ENCODE peak calls at places on chromosomes 13 and 19, in eight cellular contexts. One of them, this sample, is unnamed. For H3K4me1, the result is how much of the 10 kb centered on the place peaks cover.

GRCh38 chr13:93800342-93800741 is 573.7 kb downstream of the GPC6 start:
- DNase-seq in GM23338: no peak
- DNase-seq in osteoblast: no peak
- DNase-seq in stomach: no peak
- DNase-seq in pancreas: no peak
- DNase-seq in left ventricle myocardium inferior: no peak
- DNase-seq in HCT116: no peak
- DNase-seq in CD8-positive, alpha-beta T cell: no peak
- DNase-seq in this sample: no peak

GRCh38 chr13:61685683-61686013 is 270.0 kb upstream of the PCDH20 start:
- DNase-seq in osteoblast: no peak
- DNase-seq in CD8-positive, alpha-beta T cell: no peak
- DNase-seq in HCT116: peak
- DNase-seq in left ventricle myocardium inferior: no peak
- DNase-seq in GM23338: peak
- DNase-seq in stomach: no peak
- DNase-seq in pancreas: no peak
- DNase-seq in this sample: no peak

GRCh38 chr19:11405846-11406643 is 13.1 kb downstream of the RGL3 start:
- DNase-seq in pancreas: no peak
- DNase-seq in left ventricle myocardium inferior: no peak
- DNase-seq in HCT116: no peak
- DNase-seq in osteoblast: peak
- DNase-seq in GM23338: peak
- DNase-seq in stomach: no peak
- DNase-seq in CD8-positive, alpha-beta T cell: no peak
- DNase-seq in this sample: no peak

GRCh38 chr19:2129022-2129421 is 22.3 kb downstream of the AP3D1 start:
- DNase-seq in CD8-positive, alpha-beta T cell: no peak
- DNase-seq in GM23338: no peak
- DNase-seq in stomach: no peak
- DNase-seq in pancreas: no peak
- DNase-seq in left ventricle myocardium inferior: no peak
- DNase-seq in HCT116: no peak
- DNase-seq in osteoblast: no peak
- DNase-seq in this sample: no peak

GRCh38 chr19:10998045-10998533 is 37.3 kb downstream of the SMARCA4 start:
- DNase-seq in HCT116: no peak
- DNase-seq in left ventricle myocardium inferior: no peak
- DNase-seq in osteoblast: peak
- DNase-seq in GM23338: no peak
- DNase-seq in pancreas: no peak
- DNase-seq in CD8-positive, alpha-beta T cell: no peak
- DNase-seq in stomach: no peak
- DNase-seq in this sample: no peak

GRCh38 chr19:584240-585001 is 5.3 kb upstream of the HCN2 start:
- DNase-seq in osteoblast: peak
- DNase-seq in left ventricle myocardium inferior: peak
- DNase-seq in HCT116: no peak
- DNase-seq in pancreas: peak
- DNase-seq in stomach: peak
- DNase-seq in CD8-positive, alpha-beta T cell: peak
- DNase-seq in GM23338: peak
- DNase-seq in this sample: peak

GRCh38 chr19:3695986-3696659 is 4.1 kb downstream of the PIP5K1C start:
- DNase-seq in pancreas: no peak
- DNase-seq in stomach: no peak
- DNase-seq in HCT116: no peak
- DNase-seq in left ventricle myocardium inferior: no peak
- DNase-seq in CD8-positive, alpha-beta T cell: no peak
- DNase-seq in GM23338: no peak
- DNase-seq in osteoblast: peak
- DNase-seq in this sample: no peak

GRCh38 chr13:76189882-76190519 is 553.9 kb downstream of the LMO7 start:
- DNase-seq in HCT116: no peak
- DNase-seq in stomach: no peak
- DNase-seq in CD8-positive, alpha-beta T cell: no peak
- DNase-seq in osteoblast: no peak
- DNase-seq in pancreas: no peak
- DNase-seq in GM23338: peak
- DNase-seq in left ventricle myocardium inferior: no peak
- DNase-seq in this sample: peak

GRCh38 chr19:39818626-39819097 is 15.3 kb downstream of the DYRK1B start:
- DNase-seq in pancreas: no peak
- DNase-seq in left ventricle myocardium inferior: no peak
- DNase-seq in GM23338: no peak
- DNase-seq in HCT116: no peak
- DNase-seq in stomach: no peak
- DNase-seq in CD8-positive, alpha-beta T cell: no peak
- DNase-seq in osteoblast: no peak
- DNase-seq in this sample: no peak

GRCh38 chr13:43087960-43088580 is 64.7 kb downstream of the DNAJC15 start:
- DNase-seq in CD8-positive, alpha-beta T cell: no peak
- DNase-seq in GM23338: no peak
- DNase-seq in HCT116: no peak
- DNase-seq in left ventricle myocardium inferior: no peak
- DNase-seq in osteoblast: peak
- DNase-seq in pancreas: no peak
- DNase-seq in stomach: no peak
- DNase-seq in this sample: no peak

GRCh38 chr19:17306285-17306714 is 628 bp downstream of the MRPL34 start:
- DNase-seq in CD8-positive, alpha-beta T cell: no peak
- DNase-seq in GM23338: peak
- DNase-seq in stomach: no peak
- DNase-seq in left ventricle myocardium inferior: no peak
- DNase-seq in pancreas: no peak
- DNase-seq in HCT116: no peak
- DNase-seq in osteoblast: peak
- DNase-seq in this sample: no peak

GRCh38 chr19:33927789-33928457 is 131.3 kb downstream of the KCTD15 start:
- DNase-seq in CD8-positive, alpha-beta T cell: no peak
- DNase-seq in GM23338: peak
- DNase-seq in left ventricle myocardium inferior: no peak
- DNase-seq in stomach: no peak
- DNase-seq in HCT116: no peak
- DNase-seq in pancreas: no peak
- DNase-seq in osteoblast: no peak
- DNase-seq in this sample: no peak

GRCh38 chr13:101085551-101085950 is 330.8 kb downstream of the NALCN start:
- DNase-seq in left ventricle myocardium inferior: no peak
- DNase-seq in GM23338: no peak
- DNase-seq in pancreas: no peak
- DNase-seq in stomach: no peak
- DNase-seq in osteoblast: no peak
- DNase-seq in HCT116: no peak
- DNase-seq in CD8-positive, alpha-beta T cell: no peak
- DNase-seq in this sample: no peak

GRCh38 chr19:41563847-41564514 is 12.0 kb upstream of the CEACAM21 start:
- DNase-seq in pancreas: no peak
- DNase-seq in HCT116: no peak
- DNase-seq in stomach: no peak
- DNase-seq in osteoblast: peak
- DNase-seq in left ventricle myocardium inferior: no peak
- DNase-seq in GM23338: peak
- DNase-seq in CD8-positive, alpha-beta T cell: peak
- DNase-seq in this sample: no peak

GRCh38 chr13:110417537-110417908 is 110.4 kb downstream of the COL4A2 start:
- DNase-seq in left ventricle myocardium inferior: no peak
- DNase-seq in CD8-positive, alpha-beta T cell: no peak
- DNase-seq in HCT116: no peak
- DNase-seq in osteoblast: no peak
- DNase-seq in GM23338: no peak
- DNase-seq in pancreas: no peak
- DNase-seq in stomach: no peak
- DNase-seq in this sample: no peak

GRCh38 chr13:110414283-110414682 is 107.2 kb downstream of the COL4A2 start:
- DNase-seq in GM23338: no peak
- DNase-seq in stomach: no peak
- DNase-seq in HCT116: no peak
- DNase-seq in osteoblast: no peak
- DNase-seq in pancreas: no peak
- DNase-seq in CD8-positive, alpha-beta T cell: no peak
- DNase-seq in left ventricle myocardium inferior: no peak
- DNase-seq in this sample: no peak

GRCh38 chr13:110416131-110416584 is 109.1 kb downstream of the COL4A2 start:
- DNase-seq in CD8-positive, alpha-beta T cell: no peak
- DNase-seq in GM23338: no peak
- DNase-seq in stomach: no peak
- DNase-seq in osteoblast: no peak
- DNase-seq in pancreas: no peak
- DNase-seq in HCT116: no peak
- DNase-seq in left ventricle myocardium inferior: no peak
- DNase-seq in this sample: no peak

GRCh38 chr13:110413311-110414040 is 106.4 kb downstream of the COL4A2 start:
- DNase-seq in pancreas: no peak
- DNase-seq in osteoblast: no peak
- DNase-seq in stomach: no peak
- DNase-seq in GM23338: no peak
- DNase-seq in left ventricle myocardium inferior: no peak
- DNase-seq in HCT116: no peak
- DNase-seq in CD8-positive, alpha-beta T cell: no peak
- DNase-seq in this sample: no peak

DNA sequence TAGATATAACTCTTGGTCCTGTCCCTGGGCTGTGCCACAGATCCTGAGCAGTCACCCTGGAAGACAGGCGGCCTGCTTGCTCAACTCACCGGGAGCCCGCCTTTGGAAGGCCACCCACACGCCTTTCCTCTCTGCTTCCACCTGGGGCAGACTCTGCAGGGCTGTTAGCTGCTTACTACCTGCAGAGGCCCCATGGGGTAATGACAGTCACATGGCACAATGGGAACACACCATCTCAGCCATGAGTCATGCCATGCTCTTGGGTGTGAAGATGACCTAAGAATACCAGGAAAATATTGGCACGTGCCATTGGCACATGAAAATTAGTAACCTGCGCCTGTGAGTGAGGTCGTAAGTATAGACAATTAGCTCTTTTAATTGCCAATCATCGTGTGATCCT is 108.6 kb downstream of the COL4A2 start:
- DNase-seq in HCT116: peak
- DNase-seq in osteoblast: no peak
- DNase-seq in GM23338: peak
- DNase-seq in pancreas: no peak
- DNase-seq in left ventricle myocardium inferior: no peak
- DNase-seq in stomach: no peak
- DNase-seq in CD8-positive, alpha-beta T cell: no peak
- DNase-seq in this sample: no peak
- H3K4me1 ChIP-seq in HCT116: under half
- H3K4me1 ChIP-seq in osteoblast: under half
- H3K4me1 ChIP-seq in GM23338: under half
- H3K4me1 ChIP-seq in pancreas: under half
- H3K4me1 ChIP-seq in left ventricle myocardium inferior: half or more
- H3K4me1 ChIP-seq in stomach: half or more
- H3K4me1 ChIP-seq in CD8-positive, alpha-beta T cell: under half
- H3K4me1 ChIP-seq in this sample: under half

GRCh38 chr13:99993660-99994455 is 12.3 kb downstream of the ZIC2 start:
- DNase-seq in left ventricle myocardium inferior: no peak
- DNase-seq in pancreas: no peak
- DNase-seq in CD8-positive, alpha-beta T cell: no peak
- DNase-seq in HCT116: no peak
- DNase-seq in GM23338: peak
- DNase-seq in stomach: no peak
- DNase-seq in osteoblast: peak
- DNase-seq in this sample: no peak
- H3K27ac ChIP-seq in left ventricle myocardium inferior: no peak
- H3K27ac ChIP-seq in pancreas: no peak
- H3K27ac ChIP-seq in CD8-positive, alpha-beta T cell: no peak
- H3K27ac ChIP-seq in HCT116: no peak
- H3K27ac ChIP-seq in GM23338: no peak
- H3K27ac ChIP-seq in stomach: no peak
- H3K27ac ChIP-seq in osteoblast: no peak
- H3K27ac ChIP-seq in this sample: no peak

GRCh38 chr13:33815011-33815550 is 2.9 kb upstream of the RFC3 start:
- DNase-seq in stomach: no peak
- DNase-seq in left ventricle myocardium inferior: no peak
- DNase-seq in HCT116: no peak
- DNase-seq in pancreas: no peak
- DNase-seq in CD8-positive, alpha-beta T cell: no peak
- DNase-seq in osteoblast: no peak
- DNase-seq in GM23338: no peak
- DNase-seq in this sample: no peak

GRCh38 chr13:33817513-33817842 is 471 bp upstream of the RFC3 start:
- DNase-seq in GM23338: peak
- DNase-seq in osteoblast: no peak
- DNase-seq in left ventricle myocardium inferior: no peak
- DNase-seq in pancreas: no peak
- DNase-seq in HCT116: no peak
- DNase-seq in stomach: no peak
- DNase-seq in CD8-positive, alpha-beta T cell: no peak
- DNase-seq in this sample: no peak

GRCh38 chr13:33816912-33817311 is 1.0 kb upstream of the RFC3 start:
- DNase-seq in left ventricle myocardium inferior: no peak
- DNase-seq in HCT116: no peak
- DNase-seq in CD8-positive, alpha-beta T cell: no peak
- DNase-seq in stomach: no peak
- DNase-seq in osteoblast: no peak
- DNase-seq in GM23338: no peak
- DNase-seq in pancreas: no peak
- DNase-seq in this sample: no peak

DNA sequence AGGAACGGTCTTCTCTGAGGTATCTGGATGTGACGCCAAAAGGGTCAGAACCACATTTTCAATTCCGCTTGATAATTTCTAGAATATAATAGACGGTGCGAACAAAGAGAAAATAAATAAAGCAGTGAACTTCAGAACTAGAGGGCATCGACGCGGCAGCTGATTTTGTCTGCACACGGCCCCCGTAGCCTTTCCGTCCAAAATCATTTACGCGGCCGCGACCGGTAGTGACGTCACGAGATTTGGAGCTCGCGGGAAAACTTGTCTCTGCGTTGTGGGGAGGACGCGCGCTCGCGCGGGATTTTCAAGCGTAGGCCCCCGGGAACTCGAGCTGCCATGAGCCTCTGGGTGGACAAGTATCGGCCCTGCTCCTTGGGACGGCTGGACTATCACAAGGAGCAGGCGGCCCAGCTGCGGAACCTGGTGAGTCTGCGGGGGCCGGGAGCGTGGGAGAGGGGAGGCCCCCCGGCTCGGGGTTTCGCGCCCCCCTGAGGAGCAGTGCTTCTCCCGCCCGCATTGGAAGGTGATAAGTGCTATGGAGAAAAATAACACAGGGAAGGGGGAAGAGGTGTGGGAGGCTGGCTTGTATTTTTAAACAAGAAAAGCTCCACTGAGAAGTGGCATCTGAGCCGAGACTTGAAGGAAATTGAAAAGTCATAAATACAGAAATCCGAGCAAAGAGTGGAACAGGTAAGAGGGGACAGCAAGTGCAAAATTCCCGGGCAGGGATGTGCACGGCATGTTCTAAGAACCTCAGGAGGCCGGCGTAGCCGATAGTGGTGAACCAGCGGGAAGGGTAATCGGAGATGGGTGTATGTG is at the start of gene RFC3:
- DNase-seq in left ventricle myocardium inferior: peak
- DNase-seq in pancreas: peak
- DNase-seq in osteoblast: peak
- DNase-seq in GM23338: peak
- DNase-seq in CD8-positive, alpha-beta T cell: peak
- DNase-seq in HCT116: peak
- DNase-seq in stomach: peak
- DNase-seq in this sample: peak
- TF ChIP-seq CTCF in left ventricle myocardium inferior: no peak
- TF ChIP-seq CTCF in pancreas: no peak
- TF ChIP-seq CTCF in osteoblast: no peak
- TF ChIP-seq CTCF in GM23338: no peak
- TF ChIP-seq CTCF in CD8-positive, alpha-beta T cell: no peak
- TF ChIP-seq CTCF in HCT116: no peak
- TF ChIP-seq CTCF in stomach: no peak
- TF ChIP-seq CTCF in this sample: no peak

GRCh38 chr13:70622785-70623184 is 514.5 kb upstream of the KLHL1 start:
- DNase-seq in HCT116: no peak
- DNase-seq in stomach: no peak
- DNase-seq in left ventricle myocardium inferior: no peak
- DNase-seq in GM23338: no peak
- DNase-seq in osteoblast: no peak
- DNase-seq in pancreas: no peak
- DNase-seq in CD8-positive, alpha-beta T cell: no peak
- DNase-seq in this sample: no peak
- H3K4me1 ChIP-seq in HCT116: under half
- H3K4me1 ChIP-seq in stomach: under half
- H3K4me1 ChIP-seq in left ventricle myocardium inferior: under half
- H3K4me1 ChIP-seq in GM23338: under half
- H3K4me1 ChIP-seq in osteoblast: under half
- H3K4me1 ChIP-seq in pancreas: under half
- H3K4me1 ChIP-seq in CD8-positive, alpha-beta T cell: under half
- H3K4me1 ChIP-seq in this sample: under half